ENCODE peak calls at places on chromosomes 13 and 19, in ten cellular contexts. One of them, this sample, is unnamed.

GRCh38 chr19:5006201-5006600 is 37.3 kb downstream of the KDM4B start:
- DNase-seq in activated CD4-positive, alpha-beta T cell treated with anti-CD3 and anti-CD28 coated beads for 24 hours: no peak
- DNase-seq in HT-29: no peak
- DNase-seq in NCI-H1092: no peak
- DNase-seq in cardiac septum: no peak
- DNase-seq in activated T-cell treated with anti-CD3 and anti-CD28 coated beads for 1 hour: no peak
- DNase-seq in DMS153: no peak
- DNase-seq in T-helper 2 cell: no peak
- DNase-seq in GM12865: no peak
- DNase-seq in ovary: no peak
- DNase-seq in this sample: no peak

GRCh38 chr13:40283666-40284065 is 382.8 kb downstream of the FOXO1 start:
- DNase-seq in T-helper 2 cell: no peak
- DNase-seq in activated T-cell treated with anti-CD3 and anti-CD28 coated beads for 1 hour: no peak
- DNase-seq in HT-29: no peak
- DNase-seq in cardiac septum: no peak
- DNase-seq in NCI-H1092: no peak
- DNase-seq in ovary: no peak
- DNase-seq in DMS153: no peak
- DNase-seq in GM12865: no peak
- DNase-seq in activated CD4-positive, alpha-beta T cell treated with anti-CD3 and anti-CD28 coated beads for 24 hours: no peak
- DNase-seq in this sample: no peak

GRCh38 chr19:2477141-2477710 is 1.3 kb downstream of the GADD45B start:
- DNase-seq in HT-29: peak
- DNase-seq in activated T-cell treated with anti-CD3 and anti-CD28 coated beads for 1 hour: peak
- DNase-seq in GM12865: no peak
- DNase-seq in T-helper 2 cell: no peak
- DNase-seq in DMS153: peak
- DNase-seq in ovary: peak
- DNase-seq in NCI-H1092: no peak
- DNase-seq in activated CD4-positive, alpha-beta T cell treated with anti-CD3 and anti-CD28 coated beads for 24 hours: no peak
- DNase-seq in cardiac septum: peak
- DNase-seq in this sample: no peak

GRCh38 chr19:29277107-29277506 is 64.2 kb upstream of the UQCRFS1 start:
- DNase-seq in T-helper 2 cell: peak
- DNase-seq in NCI-H1092: no peak
- DNase-seq in DMS153: no peak
- DNase-seq in GM12865: peak
- DNase-seq in cardiac septum: peak
- DNase-seq in ovary: no peak
- DNase-seq in activated T-cell treated with anti-CD3 and anti-CD28 coated beads for 1 hour: peak
- DNase-seq in activated CD4-positive, alpha-beta T cell treated with anti-CD3 and anti-CD28 coated beads for 24 hours: peak
- DNase-seq in HT-29: no peak
- DNase-seq in this sample: no peak

GRCh38 chr13:23956106-23956505 is 58.8 kb upstream of the C1QTNF9B start:
- DNase-seq in DMS153: no peak
- DNase-seq in ovary: no peak
- DNase-seq in activated T-cell treated with anti-CD3 and anti-CD28 coated beads for 1 hour: no peak
- DNase-seq in T-helper 2 cell: no peak
- DNase-seq in HT-29: peak
- DNase-seq in activated CD4-positive, alpha-beta T cell treated with anti-CD3 and anti-CD28 coated beads for 24 hours: no peak
- DNase-seq in NCI-H1092: no peak
- DNase-seq in GM12865: peak
- DNase-seq in cardiac septum: no peak
- DNase-seq in this sample: peak

GRCh38 chr13:93966267-93966936 is 513.1 kb downstream of the DCT start:
- DNase-seq in cardiac septum: no peak
- DNase-seq in NCI-H1092: no peak
- DNase-seq in activated T-cell treated with anti-CD3 and anti-CD28 coated beads for 1 hour: no peak
- DNase-seq in HT-29: no peak
- DNase-seq in DMS153: no peak
- DNase-seq in GM12865: no peak
- DNase-seq in T-helper 2 cell: no peak
- DNase-seq in activated CD4-positive, alpha-beta T cell treated with anti-CD3 and anti-CD28 coated beads for 24 hours: no peak
- DNase-seq in ovary: no peak
- DNase-seq in this sample: no peak

GRCh38 chr13:52348983-52349780 is 56.8 kb downstream of the THSD1 start:
- DNase-seq in ovary: no peak
- DNase-seq in GM12865: peak
- DNase-seq in cardiac septum: no peak
- DNase-seq in NCI-H1092: no peak
- DNase-seq in activated CD4-positive, alpha-beta T cell treated with anti-CD3 and anti-CD28 coated beads for 24 hours: no peak
- DNase-seq in T-helper 2 cell: no peak
- DNase-seq in DMS153: no peak
- DNase-seq in HT-29: peak
- DNase-seq in activated T-cell treated with anti-CD3 and anti-CD28 coated beads for 1 hour: no peak
- DNase-seq in this sample: peak

GRCh38 chr19:12295191-12295590 is 508 bp upstream of the ZNF44 start:
- DNase-seq in activated T-cell treated with anti-CD3 and anti-CD28 coated beads for 1 hour: no peak
- DNase-seq in HT-29: no peak
- DNase-seq in ovary: no peak
- DNase-seq in NCI-H1092: no peak
- DNase-seq in cardiac septum: no peak
- DNase-seq in DMS153: no peak
- DNase-seq in T-helper 2 cell: no peak
- DNase-seq in activated CD4-positive, alpha-beta T cell treated with anti-CD3 and anti-CD28 coated beads for 24 hours: no peak
- DNase-seq in GM12865: no peak
- DNase-seq in this sample: no peak

GRCh38 chr19:18501832-18502231 is 20.0 kb downstream of the ELL start:
- DNase-seq in activated CD4-positive, alpha-beta T cell treated with anti-CD3 and anti-CD28 coated beads for 24 hours: no peak
- DNase-seq in ovary: no peak
- DNase-seq in cardiac septum: no peak
- DNase-seq in activated T-cell treated with anti-CD3 and anti-CD28 coated beads for 1 hour: no peak
- DNase-seq in DMS153: no peak
- DNase-seq in HT-29: no peak
- DNase-seq in T-helper 2 cell: no peak
- DNase-seq in NCI-H1092: no peak
- DNase-seq in GM12865: no peak
- DNase-seq in this sample: peak

GRCh38 chr13:89163081-89163480 is 1491.9 kb downstream of the SLITRK5 start:
- DNase-seq in cardiac septum: no peak
- DNase-seq in ovary: no peak
- DNase-seq in activated T-cell treated with anti-CD3 and anti-CD28 coated beads for 1 hour: no peak
- DNase-seq in DMS153: no peak
- DNase-seq in activated CD4-positive, alpha-beta T cell treated with anti-CD3 and anti-CD28 coated beads for 24 hours: no peak
- DNase-seq in GM12865: no peak
- DNase-seq in HT-29: no peak
- DNase-seq in T-helper 2 cell: no peak
- DNase-seq in NCI-H1092: no peak
- DNase-seq in this sample: no peak

GRCh38 chr13:29538625-29538976 is 56.9 kb downstream of the SLC7A1 start:
- DNase-seq in T-helper 2 cell: no peak
- DNase-seq in HT-29: no peak
- DNase-seq in cardiac septum: no peak
- DNase-seq in DMS153: no peak
- DNase-seq in activated T-cell treated with anti-CD3 and anti-CD28 coated beads for 1 hour: no peak
- DNase-seq in ovary: no peak
- DNase-seq in GM12865: no peak
- DNase-seq in NCI-H1092: no peak
- DNase-seq in activated CD4-positive, alpha-beta T cell treated with anti-CD3 and anti-CD28 coated beads for 24 hours: no peak
- DNase-seq in this sample: no peak

GRCh38 chr13:49086711-49087110 is 111.0 kb downstream of the FNDC3A start:
- DNase-seq in ovary: no peak
- DNase-seq in GM12865: no peak
- DNase-seq in DMS153: no peak
- DNase-seq in activated T-cell treated with anti-CD3 and anti-CD28 coated beads for 1 hour: no peak
- DNase-seq in T-helper 2 cell: no peak
- DNase-seq in NCI-H1092: no peak
- DNase-seq in cardiac septum: no peak
- DNase-seq in HT-29: no peak
- DNase-seq in activated CD4-positive, alpha-beta T cell treated with anti-CD3 and anti-CD28 coated beads for 24 hours: no peak
- DNase-seq in this sample: peak

GRCh38 chr13:113546571-113547247 is 37.8 kb upstream of the TFDP1 start:
- DNase-seq in cardiac septum: peak
- DNase-seq in DMS153: no peak
- DNase-seq in HT-29: no peak
- DNase-seq in ovary: peak
- DNase-seq in activated CD4-positive, alpha-beta T cell treated with anti-CD3 and anti-CD28 coated beads for 24 hours: no peak
- DNase-seq in NCI-H1092: no peak
- DNase-seq in T-helper 2 cell: no peak
- DNase-seq in activated T-cell treated with anti-CD3 and anti-CD28 coated beads for 1 hour: no peak
- DNase-seq in GM12865: no peak
- DNase-seq in this sample: no peak

This sample was measured in retinal pigment epithelial cell.